ENCODE peak calls at places on chromosomes 6 and 20, in four cellular contexts. M is NCI-H345; A is KG1; B is activated CD8-positive, alpha-beta T cell treated with anti-CD3 and anti-CD28 coated beads for 36 hours. O is an unnamed sample.
A peak's percentile ranks its signal among the peaks of the same experiment; 100 is the strongest.

GRCh38 chr20:11305406-11305805 is 612.3 kb upstream of the BTBD3 start:
- DNase-seq in A (no peak), B (no peak), M (peak; percentile 46), O (no peak)

GRCh38 chr20:34546751-34547181 is 11.8 kb upstream of the MAP1LC3A start:
- DNase-seq in B (no peak), A (no peak), M (peak; percentile 85), O (no peak)

GRCh38 chr6:33126101-33126714 is 50.4 kb downstream of the HLA-DPB1 start:
- DNase-seq in M (no peak), B (peak; percentile 86), A (peak; percentile 29), O (peak; percentile 77)

GRCh38 chr6:170294813-170295518 is 4.1 kb upstream of the DLL1 start:
- DNase-seq in B (peak; percentile 20), M (peak; percentile 20), A (no peak), O (no peak)

GRCh38 chr6:108453601-108454157 is 107.0 kb upstream of the FOXO3 start:
- DNase-seq in B (no peak), A (no peak), M (no peak), O (no peak)

GRCh38 chr6:279630-280029 is 12.7 kb upstream of the DUSP22 start:
- DNase-seq in B (no peak), A (no peak), M (no peak), O (no peak)

GRCh38 chr6:164164921-164165320 is 750.4 kb downstream of the QKI start:
- DNase-seq in A (no peak), M (no peak), B (no peak), O (no peak)

GRCh38 chr20:51574248-51575033 is 31.9 kb upstream of the NFATC2 start:
- DNase-seq in B (peak; percentile 34), A (no peak), M (no peak), O (no peak)

GRCh38 chr20:33862709-33863403 is 51.7 kb downstream of the CHMP4B start:
- DNase-seq in B (peak; percentile 73), M (peak; percentile 25), A (no peak), O (peak; percentile 64)

GRCh38 chr6:31568537-31568961 is 3.5 kb upstream of the LTA start:
- DNase-seq in M (no peak), B (peak; percentile 88), A (no peak), O (no peak)

GRCh38 chr6:123622780-123623179 is 14.0 kb downstream of the TRDN start:
- DNase-seq in B (no peak), M (no peak), A (no peak), O (no peak)

GRCh38 chr6:169723991-169724553 is at the start of gene PHF10:
- DNase-seq in A (peak; percentile 24), B (peak; percentile 29), M (peak; percentile 57), O (no peak)

GRCh38 chr6:21769405-21769851 is 175.9 kb downstream of the SOX4 start:
- DNase-seq in A (no peak), B (no peak), M (no peak), O (no peak)

GRCh38 chr6:41591859-41592502 is 45.8 kb downstream of the FOXP4 start:
- DNase-seq in A (peak; percentile 12), M (peak; percentile 54), B (peak; percentile 85), O (peak; percentile 83)

GRCh38 chr6:126063512-126064146 is 77.3 kb downstream of the TRMT11 start:
- DNase-seq in M (no peak), A (no peak), B (no peak), O (no peak)